ENCODE peak calls at places on chromosomes 6 and 20, in nine cellular contexts. F, S, W, C, G, K, B, A and E are unnamed samples.

GRCh38 chr20:58596244-58597010 is 54.7 kb upstream of the STX16 start:
- DNase-seq in A (no peak), B (no peak), W (no peak), C (no peak), K (no peak), F (no peak), G (no peak), S (no peak), E (no peak)

GRCh38 chr6:42300701-42301100 is 83.0 kb upstream of the MRPS10 start:
- DNase-seq in B (no peak), W (no peak), C (no peak), S (no peak), A (no peak), G (no peak), K (no peak), F (no peak), E (no peak)

GRCh38 chr6:131744432-131744831 is 33.6 kb upstream of the CTAGE9 start:
- DNase-seq in C (no peak), G (no peak), W (no peak), B (no peak), A (no peak), F (no peak), S (peak; percentile 40), K (no peak), E (no peak)

GRCh38 chr6:169839898-169840631 is 88.6 kb downstream of the ERMARD start:
- DNase-seq in B (no peak), K (no peak), C (peak; percentile 44), A (no peak), W (no peak), F (no peak), S (no peak), G (no peak), E (peak; percentile 13)

GRCh38 chr6:143556529-143556928 is 45.0 kb upstream of the FUCA2 start:
- DNase-seq in C (no peak), G (no peak), S (no peak), F (no peak), B (no peak), K (no peak), A (no peak), W (no peak), E (no peak)

GRCh38 chr6:130620338-130620781 is 206.8 kb upstream of the SMLR1 start:
- DNase-seq in S (no peak), A (no peak), G (no peak), B (no peak), C (no peak), F (no peak), K (no peak), W (no peak), E (no peak)

GRCh38 chr20:13089950-13090469 is 81.2 kb downstream of the SPTLC3 start:
- DNase-seq in F (no peak), C (no peak), G (no peak), S (no peak), B (no peak), W (no peak), A (no peak), K (peak; percentile 75), E (no peak)

GRCh38 chr6:31094389-31094881 is 17.9 kb downstream of the C6orf15 start:
- DNase-seq in K (no peak), G (no peak), B (no peak), C (no peak), S (no peak), F (no peak), A (no peak), W (peak; percentile 48), E (peak; percentile 38)

GRCh38 chr6:105209950-105210706 is 30.3 kb upstream of the POPDC3 start:
- DNase-seq in A (no peak), W (no peak), S (no peak), K (no peak), G (no peak), C (no peak), F (no peak), B (no peak), E (no peak)

GRCh38 chr6:34190504-34191122 is 44.7 kb upstream of the GRM4 start:
- DNase-seq in F (no peak), B (no peak), S (no peak), W (no peak), C (no peak), A (no peak), K (no peak), G (no peak), E (no peak)

GRCh38 chr6:167839343-167839742 is 12.6 kb downstream of the AFDN start:
- DNase-seq in W (no peak), A (no peak), K (no peak), F (no peak), B (no peak), S (no peak), G (no peak), C (no peak), E (no peak)

GRCh38 chr20:46293084-46293483 is 15.2 kb downstream of the CDH22 start:
- DNase-seq in F (no peak), B (no peak), W (peak; percentile 7), A (no peak), S (peak; percentile 43), K (no peak), G (no peak), C (no peak), E (no peak)

GRCh38 chr6:35719830-35720733 is 16.8 kb upstream of the ARMC12 start:
- DNase-seq in A (peak; percentile 60), W (peak; percentile 83), G (no peak), F (peak; percentile 66), C (no peak), K (no peak), B (peak; percentile 66), S (no peak), E (peak; percentile 32)

GRCh38 chr6:128139519-128139918 is 238.7 kb upstream of the THEMIS start:
- DNase-seq in W (no peak), K (peak; percentile 90), B (no peak), F (no peak), S (no peak), A (no peak), G (no peak), C (no peak), E (no peak)

GRCh38 chr6:221531-222349 is 70.5 kb upstream of the DUSP22 start:
- DNase-seq in W (no peak), K (no peak), G (no peak), F (no peak), A (no peak), S (no peak), C (no peak), B (no peak), E (no peak)
- H3K4me1 ChIP-seq in W (peaks cover 52% of the 10 kb centered on the region), K (no peaks in the 10 kb centered on the region), G (peaks cover 40% of the 10 kb centered on the region), F (peaks cover 25% of the 10 kb centered on the region), A (no peaks in the 10 kb centered on the region), S (peaks cover 4% of the 10 kb centered on the region), C (no peaks in the 10 kb centered on the region), B (peaks cover 45% of the 10 kb centered on the region), E (no peaks in the 10 kb centered on the region)

DNA sequence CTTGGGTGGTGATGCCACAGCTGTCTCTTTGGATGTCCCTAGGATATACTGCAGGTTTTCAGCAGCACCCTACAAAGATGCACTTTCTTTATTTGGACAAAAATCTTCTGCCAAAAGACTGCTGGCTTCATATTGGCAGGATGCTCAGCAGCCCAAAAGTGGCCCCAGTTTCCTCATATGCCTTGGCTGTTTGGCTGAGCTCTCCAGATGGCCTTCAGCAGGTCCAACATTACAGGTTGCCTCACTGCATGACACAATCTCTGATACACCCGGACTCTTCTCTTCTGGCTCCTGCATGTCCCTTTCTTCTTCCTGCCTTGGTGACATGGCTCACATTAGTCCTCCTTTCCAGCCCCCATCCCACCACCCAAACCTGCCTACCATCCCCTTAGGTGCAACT is 323.7 kb upstream of the CDH4 start:
- DNase-seq in C (no peak), K (no peak), W (no peak), F (no peak), B (no peak), S (no peak), A (no peak), G (no peak), E (no peak)
- H3K9me3 ChIP-seq in C (no peaks in the 10 kb centered on the region), K (no peaks in the 10 kb centered on the region), W (no peaks in the 10 kb centered on the region), F (no peaks in the 10 kb centered on the region), B (no peaks in the 10 kb centered on the region), S (no peaks in the 10 kb centered on the region), A (no peaks in the 10 kb centered on the region), G (no peaks in the 10 kb centered on the region), E (no peaks in the 10 kb centered on the region)

DNA sequence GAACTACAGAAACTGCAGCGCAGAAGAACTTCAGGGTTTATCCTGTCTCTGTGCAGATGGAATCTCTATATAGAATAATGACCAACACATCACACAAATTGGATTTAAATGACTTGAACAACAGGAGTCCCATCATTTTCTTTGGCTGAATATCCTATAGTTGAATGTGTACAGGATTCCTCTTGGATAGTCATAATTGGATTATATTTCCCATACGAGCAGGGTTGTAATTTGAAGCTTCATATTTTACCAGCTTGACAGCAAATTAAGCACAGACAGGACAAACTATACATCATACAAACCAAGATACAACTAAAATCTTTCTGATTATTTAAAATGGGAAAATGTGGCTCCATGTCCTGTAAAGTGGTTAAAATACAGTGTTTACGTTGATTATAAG is 82.5 kb downstream of the CAP2 start:
- DNase-seq in B (no peak), C (no peak), G (no peak), F (no peak), K (no peak), S (no peak), W (no peak), A (no peak), E (no peak)
- H3K4me1 ChIP-seq in B (no peaks in the 10 kb centered on the region), C (no peaks in the 10 kb centered on the region), G (no peaks in the 10 kb centered on the region), F (no peaks in the 10 kb centered on the region), K (peaks cover 5% of the 10 kb centered on the region), S (no peaks in the 10 kb centered on the region), W (no peaks in the 10 kb centered on the region), A (no peaks in the 10 kb centered on the region), E (peaks cover 5% of the 10 kb centered on the region)

GRCh38 chr6:140586426-140587061 is 1212.1 kb upstream of the CITED2 start:
- DNase-seq in S (no peak), W (no peak), A (no peak), C (no peak), F (no peak), G (no peak), K (no peak), B (no peak), E (no peak)

GRCh38 chr6:140594806-140595128 is 1220.3 kb upstream of the CITED2 start:
- DNase-seq in W (no peak), G (no peak), A (no peak), K (no peak), S (no peak), B (no peak), F (no peak), C (no peak), E (no peak)

GRCh38 chr6:140592877-140593276 is 1218.4 kb upstream of the CITED2 start:
- DNase-seq in F (no peak), G (no peak), W (no peak), S (no peak), A (no peak), B (no peak), K (no peak), C (no peak), E (no peak)

DNA sequence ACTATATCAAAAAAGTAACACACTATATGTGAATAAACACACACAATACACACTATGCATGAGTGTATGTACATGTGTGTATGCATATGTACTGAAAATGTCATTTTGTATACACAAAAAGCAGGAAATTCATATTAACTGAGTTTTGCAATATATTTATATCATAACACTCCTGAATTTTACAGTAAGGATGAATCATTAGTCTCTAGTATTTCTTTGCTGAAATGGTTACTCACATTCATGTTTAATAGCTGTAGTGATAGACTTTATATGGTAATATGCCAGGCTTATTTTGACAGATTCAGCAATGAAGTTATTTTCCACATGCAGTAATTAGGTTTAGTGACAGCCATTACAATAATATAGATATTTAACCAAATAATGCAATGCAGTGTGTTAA is 1216.2 kb upstream of the CITED2 start:
- DNase-seq in B (no peak), F (no peak), W (no peak), K (no peak), S (no peak), A (no peak), C (no peak), G (no peak), E (no peak)
- H3K9me3 ChIP-seq in B (no peaks in the 10 kb centered on the region), F (no peaks in the 10 kb centered on the region), W (no peaks in the 10 kb centered on the region), K (no peaks in the 10 kb centered on the region), S (no peaks in the 10 kb centered on the region), A (no peaks in the 10 kb centered on the region), C (no peaks in the 10 kb centered on the region), G (no peaks in the 10 kb centered on the region), E (no peaks in the 10 kb centered on the region)